ENCODE peak calls at places on chromosomes 7 and 10, in four cellular contexts. X, R, P and B are unnamed samples.
A peak's percentile ranks its signal among the peaks of the same experiment; 100 is the strongest.

GRCh38 chr10:24891823-24892222 is 60.6 kb downstream of the PRTFDC1 start:
- DNase-seq in X (no peak), R (peak; percentile 84), P (no peak), B (peak; percentile 81)

GRCh38 chr7:129828989-129829676 is 123.6 kb downstream of the UBE2H start:
- DNase-seq in P (peak; percentile 12), X (no peak), R (no peak), B (no peak)

GRCh38 chr7:138407792-138408191 is 52.3 kb upstream of the TRIM24 start:
- DNase-seq in R (no peak), X (no peak), P (no peak), B (no peak)

GRCh38 chr10:131095109-131095580 is 216.4 kb downstream of the TCERG1L start:
- DNase-seq in P (no peak), X (no peak), R (no peak), B (no peak)

GRCh38 chr7:113404245-113404644 is 285.9 kb upstream of the SMIM30 start:
- DNase-seq in R (peak; percentile 7), X (no peak), P (no peak), B (no peak)

GRCh38 chr10:29130190-29130673 is 158.6 kb upstream of the LYZL1 start:
- DNase-seq in R (peak; percentile 75), X (no peak), P (no peak), B (no peak)

GRCh38 chr7:45573636-45574470 is at the start of gene ADCY1:
- DNase-seq in P (no peak), X (no peak), R (no peak), B (no peak)

GRCh38 chr7:66837007-66837406 is 84.0 kb upstream of the TMEM248 start:
- DNase-seq in P (no peak), X (peak; percentile 71), R (peak; percentile 54), B (no peak)

GRCh38 chr10:77073066-77073960 is 564.3 kb downstream of the KCNMA1 start:
- DNase-seq in P (no peak), X (no peak), R (peak; percentile 4), B (no peak)

GRCh38 chr10:97058521-97058920 is 127.2 kb downstream of the SLIT1 start:
- DNase-seq in P (no peak), R (no peak), X (no peak), B (no peak)

GRCh38 chr10:373015-373414 is 237.8 kb downstream of the ZMYND11 start:
- DNase-seq in X (no peak), P (no peak), R (peak; percentile 76), B (no peak)

GRCh38 chr10:116272497-116273221 is at the start of gene GFRA1:
- DNase-seq in R (no peak), X (no peak), P (no peak), B (no peak)

GRCh38 chr7:105480931-105481330 is 41.1 kb downstream of the PUS7 start:
- DNase-seq in X (no peak), P (no peak), R (peak; percentile 16), B (no peak)

GRCh38 chr7:90313908-90314307 is 7.2 kb downstream of the FAM237B start:
- DNase-seq in P (no peak), X (no peak), R (no peak), B (no peak)

GRCh38 chr10:95783741-95784140 is 27.8 kb downstream of the ENTPD1 start:
- DNase-seq in P (no peak), X (no peak), R (no peak), B (no peak)

GRCh38 chr7:159237022-159237421 is 92.4 kb upstream of the VIPR2 start:
- DNase-seq in R (no peak), P (no peak), X (no peak), B (no peak)

GRCh38 chr10:122021421-122021820 is 32.5 kb downstream of the TACC2 start:
- DNase-seq in P (no peak), X (no peak), R (peak; percentile 38), B (no peak)

GRCh38 chr7:131302876-131303707 is 24.6 kb upstream of the MKLN1 start:
- DNase-seq in X (peak; percentile 27), R (peak; percentile 61), P (peak; percentile 26), B (no peak)

GRCh38 chr7:20064974-20065862 is 152.0 kb downstream of the MACC1 start:
- DNase-seq in X (no peak), P (no peak), R (peak; percentile 75), B (peak; percentile 3)

GRCh38 chr7:1893025-1893424 is 222.9 kb downstream of the ELFN1 start:
- DNase-seq in R (no peak), X (no peak), P (no peak), B (no peak)

GRCh38 chr10:50593523-50593922 is 30.2 kb downstream of the SGMS1 start:
- DNase-seq in R (peak; percentile 44), P (no peak), X (no peak), B (peak; percentile 61)

DNA sequence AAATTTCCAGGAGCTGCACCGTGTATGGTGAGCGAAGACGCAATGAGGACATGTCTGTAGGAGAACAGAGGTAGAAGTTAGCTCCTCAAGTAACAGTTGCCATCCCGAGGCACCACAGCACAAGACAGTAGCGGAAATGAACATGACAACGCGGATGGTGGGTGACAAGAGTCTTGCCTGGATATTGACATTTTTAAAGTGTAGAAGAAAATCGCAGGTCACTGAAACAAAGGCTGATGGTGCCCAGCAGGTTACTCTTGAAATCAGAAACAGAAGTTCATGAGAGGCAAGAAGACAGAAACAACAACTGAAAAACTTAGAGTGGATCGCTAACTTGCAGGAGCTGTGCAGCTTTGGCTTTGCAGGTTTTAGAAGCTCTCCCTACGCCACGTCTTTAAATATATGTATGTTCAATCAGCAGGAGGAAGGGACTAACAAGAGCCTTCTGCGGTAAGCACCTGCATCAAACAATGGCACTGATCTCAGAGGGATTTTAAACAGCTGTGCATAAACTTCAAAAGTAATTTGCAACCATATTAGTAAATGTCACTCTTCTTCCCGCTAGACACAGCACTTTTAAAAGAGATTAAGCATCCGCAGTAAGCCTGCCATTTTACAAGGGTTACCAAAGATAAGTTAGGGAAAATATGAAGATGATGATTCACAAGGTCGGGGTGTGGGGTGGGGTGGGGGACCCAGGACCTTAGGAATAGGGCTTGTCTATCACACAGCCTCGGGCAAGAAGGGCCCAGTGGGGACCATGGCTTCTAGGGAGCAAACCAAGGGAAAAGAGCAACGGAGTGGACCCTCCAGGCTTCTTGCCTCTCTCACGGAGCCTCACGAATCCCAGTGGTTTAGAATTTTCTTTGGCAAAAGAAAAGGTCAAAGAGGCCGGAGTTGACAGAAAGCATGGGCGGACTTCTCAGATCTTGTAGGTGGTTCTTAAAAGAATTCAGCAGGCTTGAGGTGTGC is 1.6 kb downstream of the PRKCQ start:
- DNase-seq in R (no peak), X (no peak), P (peak; percentile 53), B (no peak)
- H3K4me3 ChIP-seq in R (no peak overlapping the region), X (peak overlapping the region; percentile 55), P (peak overlapping the region; percentile 86), B (no peak overlapping the region)

GRCh38 chr10:132940791-132941465 is 1.4 kb downstream of the CFAP46 start:
- DNase-seq in R (no peak), X (no peak), P (no peak), B (no peak)
- H3K4me3 ChIP-seq in R (no peak overlapping the region), X (no peak overlapping the region), P (no peak overlapping the region), B (no peak overlapping the region)

DNA sequence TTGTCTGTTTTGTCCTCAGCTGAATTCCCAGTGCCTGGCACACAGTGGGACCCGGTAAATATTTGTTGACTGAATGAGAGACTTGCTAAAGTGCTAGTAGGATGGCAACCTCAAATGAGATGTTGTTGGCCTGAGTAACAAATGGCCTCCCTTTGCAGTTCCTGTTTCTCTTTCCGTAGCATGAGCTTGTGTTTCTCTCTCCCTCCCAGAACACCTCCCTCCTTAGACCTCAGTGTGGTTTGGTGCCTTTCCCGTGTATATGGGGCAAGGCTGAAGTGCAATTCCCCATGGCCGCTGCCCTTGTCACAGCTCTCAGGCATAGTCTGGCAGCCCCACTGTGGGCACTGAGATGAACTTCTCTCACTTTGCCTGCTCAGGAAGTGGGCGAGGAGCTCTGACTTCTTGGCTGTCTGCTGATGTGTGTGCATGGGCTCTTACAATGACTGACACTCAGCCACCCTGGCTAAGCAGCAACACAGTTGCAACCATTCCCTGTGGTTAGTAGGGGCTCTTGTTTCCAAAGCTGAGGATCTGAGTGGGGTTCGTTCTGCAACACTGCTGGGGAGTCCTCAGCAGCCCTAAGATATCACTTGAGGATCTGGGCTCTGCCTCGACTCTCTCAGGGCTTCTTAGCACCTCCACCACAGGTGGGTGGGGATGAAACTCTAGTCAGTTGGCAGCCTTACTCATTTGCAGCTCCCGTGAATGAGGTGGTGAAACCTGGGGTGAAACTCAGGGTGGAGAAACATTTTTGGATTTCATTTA is 136.1 kb downstream of the ICA1 start:
- DNase-seq in R (no peak), P (peak; percentile 86), X (peak; percentile 25), B (no peak)
- H3K4me3 ChIP-seq in R (no peak overlapping the region), P (peak overlapping the region; percentile 12), X (no peak overlapping the region), B (no peak overlapping the region)

DNA sequence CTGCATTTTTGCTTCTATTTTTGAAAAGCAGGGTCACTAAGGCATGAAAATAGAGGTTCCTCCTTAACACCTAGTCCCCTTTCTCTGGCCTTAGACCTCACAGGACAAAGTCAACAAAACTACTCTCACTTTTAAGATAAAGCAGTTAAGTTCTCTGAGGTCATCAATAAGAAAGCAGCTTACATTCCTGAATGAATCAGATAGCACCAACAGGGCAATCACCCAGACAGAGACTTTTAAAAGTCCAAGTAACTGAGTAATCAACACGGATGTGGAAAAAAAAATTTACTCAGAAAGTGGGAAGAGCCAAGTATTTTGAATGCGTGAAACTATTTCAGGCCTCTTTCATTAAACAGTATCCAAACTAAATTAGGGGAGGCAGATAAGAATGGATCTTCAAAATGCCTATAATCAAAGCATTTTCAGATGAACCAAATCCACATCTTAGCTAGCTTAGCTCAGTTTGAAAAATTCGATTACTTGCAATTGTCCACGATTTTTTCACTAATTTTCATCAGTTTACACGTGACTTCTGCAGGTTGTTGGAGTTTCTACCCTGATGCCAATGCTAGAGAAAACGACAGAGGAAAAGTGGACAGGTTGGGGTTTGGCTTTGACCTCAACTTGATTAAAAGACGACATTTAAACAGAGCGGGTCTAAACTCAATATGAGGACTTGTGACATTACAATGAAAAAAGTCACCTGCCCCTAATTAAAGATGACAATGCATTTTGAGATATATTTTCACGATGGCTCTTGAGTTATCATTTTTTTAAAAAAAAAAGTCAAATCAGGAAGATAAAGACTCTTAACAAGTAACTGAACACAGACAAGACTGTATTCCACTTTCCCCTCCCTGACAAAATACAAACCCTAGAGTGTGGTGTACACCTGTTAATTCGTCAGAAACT is 1.6 kb downstream of the BEND7 start:
- DNase-seq in X (no peak), R (peak; percentile 44), P (no peak), B (no peak)
- H3K4me3 ChIP-seq in X (peak overlapping the region; percentile 54), R (no peak overlapping the region), P (no peak overlapping the region), B (no peak overlapping the region)

GRCh38 chr7:74183653-74184450 is 9.7 kb downstream of the EIF4H start:
- DNase-seq in P (no peak), R (no peak), X (peak; percentile 40), B (no peak)
- H3K4me3 ChIP-seq in P (no peak overlapping the region), R (no peak overlapping the region), X (no peak overlapping the region), B (no peak overlapping the region)

GRCh38 chr10:21280037-21280436 is 245.4 kb downstream of the SKIDA1 start:
- DNase-seq in P (no peak), R (no peak), X (no peak), B (no peak)
- H3K4me3 ChIP-seq in P (no peak overlapping the region), R (no peak overlapping the region), X (no peak overlapping the region), B (no peak overlapping the region)

GRCh38 chr7:128032605-128033235 is 1.5 kb upstream of the LRRC4 start:
- DNase-seq in P (no peak), R (peak; percentile 32), X (no peak), B (no peak)
- H3K4me3 ChIP-seq in P (no peak overlapping the region), R (peak overlapping the region; percentile 58), X (peak overlapping the region; percentile 44), B (peak overlapping the region; percentile 34)